ENCODE peak calls at places on chromosomes 13 and 19, in five cellular contexts. G is K562, E is A549, Y is SK-N-SH, J is HepG2. B is an unnamed sample.

GRCh38 chr13:33111414-33112110 is 95.3 kb downstream of the KL start:
- DNase-seq in G (no peak), E (no peak), Y (no peak), J (peak), B (no peak)

GRCh38 chr19:16078759-16079707 is 2.7 kb downstream of the TPM4 start:
- DNase-seq in G (peak), E (no peak), Y (peak), J (peak), B (no peak)

GRCh38 chr13:71290963-71291937 is 575.8 kb downstream of the DACH1 start:
- DNase-seq in G (peak), E (no peak), Y (no peak), J (peak), B (no peak)

GRCh38 chr19:19696386-19696785 is 27.7 kb downstream of the ZNF101 start:
- DNase-seq in G (no peak), E (no peak), Y (no peak), J (no peak), B (peak)

GRCh38 chr13:30847697-30848307 is 58.3 kb upstream of the MEDAG start:
- DNase-seq in G (no peak), E (no peak), Y (no peak), J (no peak), B (no peak)

GRCh38 chr19:56097776-56098175 is 23.3 kb downstream of the ZNF787 start:
- DNase-seq in G (no peak), E (no peak), Y (no peak), J (no peak), B (no peak)

GRCh38 chr19:31285744-31286143 is 63.5 kb downstream of the TSHZ3 start:
- DNase-seq in G (no peak), E (no peak), Y (no peak), J (no peak), B (no peak)

GRCh38 chr13:112972867-112973576 is 4.0 kb downstream of the MCF2L start:
- DNase-seq in G (no peak), E (no peak), Y (no peak), J (no peak), B (no peak)

GRCh38 chr19:1027020-1027952 is 878 bp downstream of the CNN2 start:
- DNase-seq in G (peak), E (no peak), Y (no peak), J (no peak), B (no peak)

GRCh38 chr13:49681837-49682236 is 9.4 kb downstream of the EBPL start:
- DNase-seq in G (no peak), E (no peak), Y (no peak), J (no peak), B (no peak)

GRCh38 chr13:46341112-46341711 is 45.8 kb downstream of the RUBCNL start:
- DNase-seq in G (no peak), E (no peak), Y (no peak), J (no peak), B (no peak)

GRCh38 chr13:109361562-109361961 is 424.8 kb downstream of the IRS2 start:
- DNase-seq in G (no peak), E (no peak), Y (peak), J (no peak), B (no peak)

GRCh38 chr13:85093808-85094207 is 705.4 kb downstream of the SLITRK6 start:
- DNase-seq in G (no peak), E (no peak), Y (no peak), J (no peak), B (no peak)

GRCh38 chr13:99722931-99723330 is 221.7 kb downstream of the TM9SF2 start:
- DNase-seq in G (no peak), E (no peak), Y (no peak), J (no peak), B (no peak)

GRCh38 chr13:30504081-30504480 is 38.3 kb upstream of the HMGB1 start:
- DNase-seq in G (peak), E (no peak), Y (no peak), J (no peak), B (no peak)

DNA sequence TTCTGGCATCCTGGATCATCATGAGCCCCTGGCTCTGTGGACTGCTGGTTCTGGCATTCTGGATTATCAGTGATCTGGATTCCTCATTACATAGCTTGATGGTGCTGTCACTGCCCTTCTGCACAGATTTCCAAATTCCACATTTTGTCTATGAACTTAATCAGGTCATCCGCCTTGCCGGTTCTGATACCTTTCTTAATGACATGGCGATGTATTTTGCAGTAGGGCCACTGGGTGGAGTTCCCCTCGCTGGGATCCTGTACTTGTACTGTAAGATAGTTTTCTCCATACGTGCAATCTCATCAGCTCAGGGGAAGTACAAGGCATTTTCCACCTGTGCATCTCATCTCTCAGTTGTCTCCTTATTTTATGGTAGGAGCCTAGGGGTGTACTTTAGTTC is 24.4 kb upstream of the OR7C2 start:
- DNase-seq in G (no peak), E (peak), Y (peak), J (no peak), B (no peak)
- TF ChIP-seq USF2 in G (no peak), E (no peak), Y (no peak), J (no peak), B (no peak)

GRCh38 chr13:39209731-39210633 is 171.7 kb downstream of the NHLRC3 start:
- DNase-seq in G (no peak), E (no peak), Y (no peak), J (no peak), B (no peak)
- TF ChIP-seq MAX in G (no peak), E (no peak), Y (no peak), J (no peak), B (no peak)

GRCh38 chr19:38879400-38879751 is 1.3 kb upstream of the RINL start:
- DNase-seq in G (no peak), E (no peak), Y (peak), J (no peak), B (no peak)

GRCh38 chr19:38875656-38876345 is 2.3 kb downstream of the RINL start:
- DNase-seq in G (no peak), E (no peak), Y (no peak), J (no peak), B (no peak)

GRCh38 chr19:38880076-38880881 is 2.2 kb upstream of the RINL start:
- DNase-seq in G (no peak), E (no peak), Y (peak), J (no peak), B (peak)

GRCh38 chr19:38878575-38879399 is 712 bp upstream of the RINL start:
- DNase-seq in G (no peak), E (no peak), Y (peak), J (no peak), B (no peak)

DNA sequence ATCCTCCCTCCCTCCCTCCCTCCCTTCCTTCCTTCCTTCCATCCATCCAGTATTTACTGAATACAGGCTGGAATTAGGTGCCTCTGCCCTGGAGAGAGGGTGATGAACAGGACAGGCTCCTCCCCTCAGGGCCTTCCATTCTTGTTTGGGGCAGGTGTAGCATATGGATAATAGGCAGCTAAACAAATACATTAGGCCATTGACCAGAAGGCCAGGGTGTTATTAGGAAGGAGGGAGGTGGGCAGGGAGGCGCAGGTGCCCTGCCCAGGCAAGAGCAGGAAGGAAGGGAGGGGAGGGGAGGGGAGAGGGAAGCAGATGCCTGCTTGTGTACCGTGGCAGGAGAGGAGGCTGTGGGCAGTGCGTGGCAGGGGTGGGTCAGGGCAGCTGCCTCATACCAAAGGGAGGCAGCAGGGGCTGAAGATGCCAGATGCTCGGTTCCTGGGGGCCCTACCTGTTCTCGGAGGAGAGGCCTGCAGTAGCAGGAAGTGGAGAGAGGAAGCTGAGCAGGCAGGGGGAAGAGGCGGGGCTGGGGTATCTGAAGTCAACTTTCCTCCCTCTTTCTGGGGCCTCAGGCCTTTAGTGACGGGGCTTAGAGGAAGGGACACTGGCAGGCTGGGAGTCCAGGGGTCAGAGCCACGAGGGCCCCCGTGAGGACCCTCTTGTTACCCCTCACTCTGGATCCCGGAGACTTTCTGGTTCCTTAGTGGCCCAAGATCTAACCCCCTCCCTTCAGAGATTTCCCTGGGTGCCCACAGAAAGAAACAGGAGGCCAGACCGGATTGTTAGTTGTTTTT is at the start of gene RINL:
- DNase-seq in G (peak), E (no peak), Y (peak), J (no peak), B (no peak)
- TF ChIP-seq USF2 in G (no peak), E (no peak), Y (no peak), J (no peak), B (no peak)

GRCh38 chr13:105587786-105588185 is 947.7 kb downstream of the EFNB2 start:
- DNase-seq in G (no peak), E (peak), Y (no peak), J (no peak), B (no peak)
- TF ChIP-seq MAX in G (no peak), E (no peak), Y (no peak), J (no peak), B (no peak)

DNA sequence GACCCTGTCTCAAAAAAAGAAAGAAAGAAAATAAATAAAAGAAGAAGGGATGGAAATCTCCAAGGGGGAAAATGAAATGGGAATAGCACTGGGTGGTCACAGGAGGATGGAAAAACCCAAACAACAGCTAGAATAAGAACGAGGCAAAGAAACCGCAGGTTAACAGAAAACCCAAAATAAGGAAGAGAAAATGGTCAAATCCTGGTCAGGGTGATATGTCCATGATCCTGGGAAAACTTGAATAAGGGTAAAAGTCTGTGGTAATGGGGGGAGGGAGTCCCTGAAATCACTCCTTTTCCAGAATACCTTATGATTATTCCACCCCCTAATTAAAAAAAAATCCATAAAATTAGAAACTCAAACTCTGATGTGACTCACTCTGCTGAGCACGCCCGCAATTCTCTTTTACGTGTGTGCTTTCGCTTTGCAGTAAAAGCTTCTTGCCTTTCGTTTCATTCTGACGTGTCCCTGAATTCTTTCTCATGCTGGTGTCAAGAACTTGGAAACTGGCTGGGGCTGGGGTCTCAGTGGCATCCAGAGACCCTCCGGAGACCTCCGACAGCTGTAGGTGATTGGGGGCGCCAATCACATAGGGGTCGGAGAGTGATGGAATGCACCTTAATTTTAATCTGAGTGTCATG is 4.3 kb upstream of the NAXD start:
- DNase-seq in G (no peak), E (no peak), Y (no peak), J (no peak), B (no peak)
- TF ChIP-seq USF2 in G (no peak), E (no peak), Y (no peak), J (no peak), B (no peak)

DNA sequence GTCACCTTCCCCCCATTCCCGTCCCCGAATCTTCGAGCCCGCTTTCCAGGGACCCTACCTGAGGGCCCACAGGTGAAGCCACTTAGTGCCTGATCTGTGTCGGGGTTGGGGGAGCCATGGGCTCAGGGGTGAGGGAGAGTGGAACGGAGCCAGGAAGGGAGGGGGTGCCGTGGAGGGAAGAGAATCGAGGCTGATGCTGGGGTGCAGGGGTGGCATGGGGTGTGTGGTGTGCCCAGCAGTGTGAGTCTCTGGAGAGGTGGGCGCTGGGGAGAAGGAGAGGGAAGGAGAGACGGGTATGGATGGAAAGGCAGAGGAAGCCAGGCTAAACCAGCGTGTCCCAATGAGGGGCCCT is 1.1 kb upstream of the HPN start:
- DNase-seq in G (no peak), E (no peak), Y (no peak), J (no peak), B (no peak)
- TF ChIP-seq MAX in G (no peak), E (no peak), Y (no peak), J (no peak), B (no peak)

DNA sequence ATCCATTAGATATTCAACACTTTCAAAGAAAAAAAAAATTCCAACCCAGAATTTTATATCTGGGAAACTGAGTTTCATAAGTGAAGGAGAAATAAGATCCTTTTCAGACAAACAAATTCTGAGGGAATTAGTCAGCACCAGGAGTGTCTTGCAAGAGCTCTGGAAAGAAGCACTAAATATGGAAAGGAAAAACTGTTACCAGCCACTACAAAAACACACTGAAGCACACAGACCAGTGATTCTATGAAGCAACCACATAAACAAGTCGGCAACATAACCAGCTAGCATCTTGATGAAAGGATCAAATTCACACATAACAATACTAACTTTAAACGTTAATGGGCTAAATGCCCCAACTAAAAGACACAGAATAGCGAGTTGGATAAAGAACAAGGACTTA is 368.4 kb upstream of the MIR17HG start:
- DNase-seq in G (no peak), E (no peak), Y (no peak), J (no peak), B (no peak)
- TF ChIP-seq USF2 in G (no peak), E (no peak), Y (no peak), J (no peak), B (no peak)